ENCODE peak calls at places on chromosome 18, in seven cellular contexts. H, K, V, G, T, O and Y are unnamed samples. For H3K4me1, the result is how much of the 10 kb centered on the place peaks cover.

GRCh38 chr18:47603158-47603557 is 327.3 kb downstream of the SMAD2 start:
- DNase-seq in K (no peak), O (no peak), H (no peak), T (no peak), V (no peak), G (no peak), Y (no peak)

GRCh38 chr18:39414009-39414700 is 1848.6 kb upstream of the CELF4 start:
- DNase-seq in T (no peak), H (no peak), O (no peak), V (no peak), K (peak), G (no peak), Y (no peak)

GRCh38 chr18:59298871-59299270 is 19.6 kb downstream of the CPLX4 start:
- DNase-seq in V (no peak), T (no peak), H (no peak), K (no peak), G (no peak), O (no peak), Y (no peak)

GRCh38 chr18:74063023-74063422 is 84.6 kb downstream of the FBXO15 start:
- DNase-seq in K (no peak), H (no peak), T (no peak), G (no peak), V (no peak), O (no peak), Y (no peak)

GRCh38 chr18:8260319-8260718 is 348.9 kb upstream of the RAB12 start:
- DNase-seq in H (no peak), K (peak), O (no peak), T (no peak), G (no peak), V (no peak), Y (no peak)

GRCh38 chr18:45874501-45875184 is 49.2 kb downstream of the SIGLEC15 start:
- DNase-seq in H (no peak), K (peak), V (no peak), O (no peak), T (no peak), G (no peak), Y (no peak)

GRCh38 chr18:13313006-13313661 is 94.6 kb downstream of the LDLRAD4 start:
- DNase-seq in V (no peak), O (no peak), H (no peak), G (no peak), K (no peak), T (peak), Y (no peak)

GRCh38 chr18:941331-941730 is 36.7 kb downstream of the ADCYAP1 start:
- DNase-seq in H (no peak), K (no peak), O (no peak), T (no peak), G (no peak), V (no peak), Y (no peak)

GRCh38 chr18:42941860-42942259 is 173.6 kb downstream of the RIT2 start:
- DNase-seq in G (no peak), T (no peak), K (no peak), O (no peak), H (no peak), V (no peak), Y (no peak)

GRCh38 chr18:316391-316790 is 48.5 kb upstream of the THOC1 start:
- DNase-seq in O (no peak), V (no peak), T (no peak), H (no peak), K (peak), G (no peak), Y (no peak)

GRCh38 chr18:66560092-66560491 is 43.8 kb downstream of the CDH19 start:
- DNase-seq in K (no peak), O (peak), V (no peak), T (peak), H (no peak), G (no peak), Y (peak)

GRCh38 chr18:51188024-51188701 is 9.3 kb downstream of the MEX3C start:
- DNase-seq in H (no peak), G (no peak), K (no peak), V (no peak), O (no peak), T (no peak), Y (no peak)

GRCh38 chr18:6365385-6365784 is 49.3 kb downstream of the L3MBTL4 start:
- DNase-seq in O (no peak), T (no peak), G (no peak), K (no peak), V (no peak), H (no peak), Y (no peak)

GRCh38 chr18:11946756-11947155 is 34.6 kb upstream of the IMPA2 start:
- DNase-seq in K (peak), G (no peak), V (peak), O (peak), T (no peak), H (no peak), Y (peak)

GRCh38 chr18:37019157-37019571 is 190.2 kb downstream of the KIAA1328 start:
- DNase-seq in O (no peak), H (no peak), V (no peak), G (no peak), K (peak), T (peak), Y (peak)

GRCh38 chr18:31447530-31448191 is at the start of gene DSG3:
- DNase-seq in V (no peak), T (no peak), H (no peak), K (no peak), O (no peak), G (no peak), Y (no peak)
- TF ChIP-seq POLR2A in V (no peak), T (no peak), H (no peak), K (no peak), O (no peak), G (no peak), Y (no peak)

GRCh38 chr18:62939433-62939832 is 224.1 kb downstream of the PHLPP1 start:
- DNase-seq in K (no peak), V (no peak), T (no peak), G (no peak), H (no peak), O (no peak), Y (no peak)
- H3K4me1 ChIP-seq in K (under half), V (under half), T (under half), G (under half), H (under half), O (under half), Y (under half)

DNA sequence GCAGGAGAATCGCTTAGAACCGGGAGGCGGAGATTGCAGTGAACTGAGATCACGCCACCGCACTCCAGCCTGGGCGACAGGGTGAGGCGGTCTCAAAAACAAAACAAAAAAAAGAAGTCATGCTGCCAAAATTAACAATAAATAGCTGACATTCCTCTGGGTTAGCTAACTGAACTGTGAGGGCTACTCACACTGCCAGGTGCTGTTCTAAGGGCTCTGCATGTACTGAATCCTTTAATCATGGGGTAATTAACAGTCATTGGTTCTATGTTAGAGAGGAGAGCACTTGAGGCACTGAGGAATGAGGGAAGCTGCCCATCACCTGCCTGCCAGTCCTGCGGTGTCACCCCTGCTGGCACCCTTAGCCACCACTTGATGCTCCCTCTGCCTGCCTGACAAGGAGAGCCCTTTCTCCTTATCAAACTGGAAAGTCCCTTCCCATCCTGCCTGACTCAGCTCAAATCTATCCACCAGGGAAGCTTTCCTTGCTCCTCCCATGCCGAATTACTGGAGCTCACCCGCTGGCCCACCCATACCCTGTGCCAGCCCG is 73.0 kb upstream of the RIOK3 start:
- DNase-seq in H (no peak), V (no peak), T (no peak), G (peak), O (no peak), K (peak), Y (no peak)
- TF ChIP-seq POLR2A in H (no peak), V (no peak), T (no peak), G (no peak), O (no peak), K (no peak), Y (no peak)

GRCh38 chr18:2536063-2536462 is 35.2 kb downstream of the METTL4 start:
- DNase-seq in T (no peak), V (no peak), H (no peak), O (no peak), G (no peak), K (no peak), Y (no peak)
- H3K4me1 ChIP-seq in T (under half), V (under half), H (under half), O (under half), G (under half), K (under half), Y (under half)

GRCh38 chr18:55589625-55590291 is 1.8 kb upstream of the TCF4 start:
- DNase-seq in T (no peak), H (peak), G (peak), K (peak), V (peak), O (peak), Y (peak)
- TF ChIP-seq POLR2A in T (no peak), H (peak), G (peak), K (peak), V (peak), O (no peak), Y (peak)

GRCh38 chr18:77086656-77087390 is 45.8 kb downstream of the MBP start:
- DNase-seq in G (no peak), T (no peak), V (no peak), K (no peak), H (peak), O (no peak), Y (no peak)
- H3K4me1 ChIP-seq in G (under half), T (under half), V (under half), K (under half), H (under half), O (under half), Y (half or more)

DNA sequence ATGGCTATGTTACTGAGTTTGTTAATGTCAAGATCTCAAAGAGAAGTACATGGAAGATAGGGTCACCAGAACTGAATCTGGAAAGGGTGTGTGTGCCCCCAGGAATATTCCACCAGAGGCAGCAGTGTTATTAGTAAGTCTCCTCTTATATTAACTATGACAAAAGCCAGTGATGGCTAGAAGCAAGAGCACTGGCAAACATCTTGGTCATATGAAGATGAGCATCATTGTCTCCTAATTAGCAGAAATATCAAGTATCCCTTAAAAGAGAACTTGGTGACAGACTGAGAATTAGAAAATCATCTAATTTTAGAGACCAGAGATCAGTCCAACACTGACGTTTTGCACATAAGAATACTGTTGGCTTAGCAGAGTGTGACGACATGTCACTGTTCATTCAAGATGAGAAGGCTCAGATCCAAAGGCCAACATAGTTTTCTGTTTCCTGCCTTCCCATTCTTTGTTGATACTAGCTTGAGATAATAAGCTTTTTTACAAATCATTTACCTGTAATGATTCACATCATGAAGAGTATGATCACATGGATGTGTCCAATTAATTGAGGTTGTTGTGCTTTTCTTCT is 44.3 kb downstream of the MAPRE2 start:
- DNase-seq in G (no peak), O (no peak), V (no peak), K (no peak), T (peak), H (no peak), Y (no peak)
- TF ChIP-seq POLR2A in G (no peak), O (no peak), V (no peak), K (no peak), T (no peak), H (no peak), Y (no peak)